ENCODE peak calls at places on chromosomes 1 and 21, in eight cellular contexts. One of them, this sample, is unnamed.

GRCh38 chr1:178941261-178941689 is 70.4 kb upstream of the ANGPTL1 start:
- DNase-seq in heart left ventricle: no peak
- DNase-seq in Peyer's patch: peak; percentile 41
- DNase-seq in breast epithelium: no peak
- DNase-seq in IMR-90: no peak
- DNase-seq in ovary: no peak
- DNase-seq in uterus: peak; percentile 27
- DNase-seq in sigmoid colon: no peak
- DNase-seq in this sample: no peak

GRCh38 chr1:3768811-3769390 is 3.6 kb upstream of the SMIM1 start:
- DNase-seq in heart left ventricle: no peak
- DNase-seq in Peyer's patch: no peak
- DNase-seq in breast epithelium: no peak
- DNase-seq in IMR-90: no peak
- DNase-seq in ovary: no peak
- DNase-seq in uterus: no peak
- DNase-seq in sigmoid colon: no peak
- DNase-seq in this sample: no peak

GRCh38 chr1:5566924-5567323 is 425.3 kb downstream of the NPHP4 start:
- DNase-seq in heart left ventricle: no peak
- DNase-seq in Peyer's patch: no peak
- DNase-seq in breast epithelium: no peak
- DNase-seq in IMR-90: no peak
- DNase-seq in ovary: no peak
- DNase-seq in uterus: no peak
- DNase-seq in sigmoid colon: no peak
- DNase-seq in this sample: no peak

GRCh38 chr21:45830720-45831366 is 150.7 kb upstream of the COL6A1 start:
- DNase-seq in heart left ventricle: no peak
- DNase-seq in Peyer's patch: no peak
- DNase-seq in breast epithelium: no peak
- DNase-seq in IMR-90: no peak
- DNase-seq in ovary: no peak
- DNase-seq in uterus: peak; percentile 51
- DNase-seq in sigmoid colon: no peak
- DNase-seq in this sample: no peak

GRCh38 chr1:37537378-37537777 is 16.7 kb downstream of the SNIP1 start:
- DNase-seq in heart left ventricle: no peak
- DNase-seq in Peyer's patch: no peak
- DNase-seq in breast epithelium: peak; percentile 76
- DNase-seq in IMR-90: peak; percentile 83
- DNase-seq in ovary: no peak
- DNase-seq in uterus: no peak
- DNase-seq in sigmoid colon: no peak
- DNase-seq in this sample: peak; percentile 16

GRCh38 chr21:45972716-45973474 is 8.7 kb upstream of the COL6A1 start:
- DNase-seq in heart left ventricle: peak; percentile 92
- DNase-seq in Peyer's patch: peak; percentile 62
- DNase-seq in breast epithelium: peak; percentile 51
- DNase-seq in IMR-90: peak; percentile 92
- DNase-seq in ovary: peak; percentile 95
- DNase-seq in uterus: peak; percentile 96
- DNase-seq in sigmoid colon: peak; percentile 93
- DNase-seq in this sample: peak; percentile 55

GRCh38 chr1:197948926-197949899 is 32.0 kb downstream of the LHX9 start:
- DNase-seq in heart left ventricle: no peak
- DNase-seq in Peyer's patch: no peak
- DNase-seq in breast epithelium: no peak
- DNase-seq in IMR-90: no peak
- DNase-seq in ovary: no peak
- DNase-seq in uterus: no peak
- DNase-seq in sigmoid colon: no peak
- DNase-seq in this sample: no peak

GRCh38 chr1:247854899-247855545 is 2.0 kb upstream of the TRIM58 start:
- DNase-seq in heart left ventricle: no peak
- DNase-seq in Peyer's patch: no peak
- DNase-seq in breast epithelium: no peak
- DNase-seq in IMR-90: no peak
- DNase-seq in ovary: no peak
- DNase-seq in uterus: no peak
- DNase-seq in sigmoid colon: no peak
- DNase-seq in this sample: no peak

GRCh38 chr1:202812176-202813026 is 1.6 kb downstream of the PCAT6 start:
- DNase-seq in heart left ventricle: no peak
- DNase-seq in Peyer's patch: peak; percentile 61
- DNase-seq in breast epithelium: peak; percentile 62
- DNase-seq in IMR-90: no peak
- DNase-seq in ovary: no peak
- DNase-seq in uterus: no peak
- DNase-seq in sigmoid colon: no peak
- DNase-seq in this sample: peak; percentile 11

GRCh38 chr1:71086331-71086730 is 5.5 kb upstream of the ZRANB2 start:
- DNase-seq in heart left ventricle: no peak
- DNase-seq in Peyer's patch: no peak
- DNase-seq in breast epithelium: no peak
- DNase-seq in IMR-90: peak; percentile 85
- DNase-seq in ovary: no peak
- DNase-seq in uterus: no peak
- DNase-seq in sigmoid colon: no peak
- DNase-seq in this sample: no peak

GRCh38 chr1:43270421-43271095 is 775 bp downstream of the TMEM125 start:
- DNase-seq in heart left ventricle: no peak
- DNase-seq in Peyer's patch: peak; percentile 91
- DNase-seq in breast epithelium: peak; percentile 83
- DNase-seq in IMR-90: no peak
- DNase-seq in ovary: peak; percentile 35
- DNase-seq in uterus: no peak
- DNase-seq in sigmoid colon: peak; percentile 50
- DNase-seq in this sample: peak; percentile 95

GRCh38 chr1:22286491-22286890 is 143.6 kb upstream of the WNT4 start:
- DNase-seq in heart left ventricle: no peak
- DNase-seq in Peyer's patch: peak; percentile 34
- DNase-seq in breast epithelium: peak; percentile 35
- DNase-seq in IMR-90: no peak
- DNase-seq in ovary: no peak
- DNase-seq in uterus: no peak
- DNase-seq in sigmoid colon: no peak
- DNase-seq in this sample: no peak

GRCh38 chr1:188514917-188515316 is 1686.2 kb downstream of the PLA2G4A start:
- DNase-seq in heart left ventricle: no peak
- DNase-seq in Peyer's patch: no peak
- DNase-seq in breast epithelium: no peak
- DNase-seq in IMR-90: no peak
- DNase-seq in ovary: no peak
- DNase-seq in uterus: no peak
- DNase-seq in sigmoid colon: no peak
- DNase-seq in this sample: no peak

GRCh38 chr1:220742520-220742919 is 5.6 kb upstream of the MTARC2 start:
- DNase-seq in heart left ventricle: no peak
- DNase-seq in Peyer's patch: no peak
- DNase-seq in breast epithelium: no peak
- DNase-seq in IMR-90: no peak
- DNase-seq in ovary: no peak
- DNase-seq in uterus: no peak
- DNase-seq in sigmoid colon: no peak
- DNase-seq in this sample: no peak

GRCh38 chr1:220747426-220748090 is 564 bp upstream of the MTARC2 start:
- DNase-seq in heart left ventricle: no peak
- DNase-seq in Peyer's patch: no peak
- DNase-seq in breast epithelium: no peak
- DNase-seq in IMR-90: no peak
- DNase-seq in ovary: no peak
- DNase-seq in uterus: no peak
- DNase-seq in sigmoid colon: no peak
- DNase-seq in this sample: no peak

GRCh38 chr1:220750126-220750525 is 2.0 kb downstream of the MTARC2 start:
- DNase-seq in heart left ventricle: peak; percentile 44
- DNase-seq in Peyer's patch: no peak
- DNase-seq in breast epithelium: no peak
- DNase-seq in IMR-90: no peak
- DNase-seq in ovary: no peak
- DNase-seq in uterus: no peak
- DNase-seq in sigmoid colon: no peak
- DNase-seq in this sample: no peak

GRCh38 chr1:220751130-220751529 is 3.0 kb downstream of the MTARC2 start:
- DNase-seq in heart left ventricle: no peak
- DNase-seq in Peyer's patch: peak; percentile 64
- DNase-seq in breast epithelium: no peak
- DNase-seq in IMR-90: no peak
- DNase-seq in ovary: no peak
- DNase-seq in uterus: no peak
- DNase-seq in sigmoid colon: no peak
- DNase-seq in this sample: peak; percentile 44

DNA sequence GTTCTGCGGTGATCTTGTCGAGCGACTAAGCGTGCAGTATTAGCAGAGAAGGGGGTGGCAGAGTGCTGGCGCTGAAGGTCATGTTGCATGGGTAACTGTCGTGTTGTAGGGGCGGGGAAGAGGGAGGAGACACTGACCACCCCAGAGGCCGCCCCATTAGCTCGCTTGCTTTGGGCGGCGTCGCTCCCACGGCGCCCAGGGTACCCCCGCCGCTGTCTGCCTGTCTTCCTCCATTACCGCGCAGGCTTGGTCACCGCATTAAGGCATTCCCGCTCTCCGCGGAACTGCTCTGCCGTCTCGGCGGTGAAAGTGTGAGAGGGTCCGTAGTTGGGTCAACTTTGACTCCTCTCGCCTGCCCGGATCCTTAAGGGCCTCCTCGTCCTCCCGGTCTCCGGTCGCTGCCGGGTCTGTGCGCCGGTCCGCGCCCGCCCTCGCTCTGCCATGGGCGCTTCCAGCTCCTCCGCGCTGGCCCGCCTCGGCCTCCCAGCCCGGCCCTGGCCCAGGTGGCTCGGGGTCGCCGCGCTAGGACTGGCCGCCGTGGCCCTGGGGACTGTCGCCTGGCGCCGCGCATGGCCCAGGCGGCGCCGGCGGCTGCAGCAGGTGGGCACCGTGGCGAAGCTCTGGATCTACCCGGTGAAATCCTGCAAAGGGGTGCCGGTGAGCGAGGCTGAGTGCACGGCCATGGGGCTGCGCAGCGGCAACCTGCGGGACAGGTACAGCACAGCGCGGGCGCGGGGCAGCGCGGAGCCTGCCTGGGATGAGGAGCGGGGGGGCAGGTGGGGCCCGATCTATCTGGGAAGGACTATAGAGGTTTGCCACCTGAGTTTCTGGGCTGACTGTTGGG is at the start of gene MTARC2:
- DNase-seq in heart left ventricle: peak; percentile 89
- DNase-seq in Peyer's patch: peak; percentile 86
- DNase-seq in breast epithelium: peak; percentile 71
- DNase-seq in IMR-90: peak; percentile 49
- DNase-seq in ovary: peak; percentile 67
- DNase-seq in uterus: peak; percentile 61
- DNase-seq in sigmoid colon: peak; percentile 92
- DNase-seq in this sample: peak; percentile 92
- TF ChIP-seq POLR2A in heart left ventricle: peak; percentile 94
- TF ChIP-seq POLR2A in Peyer's patch: peak; percentile 76
- TF ChIP-seq POLR2A in breast epithelium: peak; percentile 41
- TF ChIP-seq POLR2A in IMR-90: no peak
- TF ChIP-seq POLR2A in ovary: peak; percentile 57
- TF ChIP-seq POLR2A in uterus: peak; percentile 67
- TF ChIP-seq POLR2A in sigmoid colon: peak; percentile 70
- TF ChIP-seq POLR2A in this sample: peak; percentile 82

DNA sequence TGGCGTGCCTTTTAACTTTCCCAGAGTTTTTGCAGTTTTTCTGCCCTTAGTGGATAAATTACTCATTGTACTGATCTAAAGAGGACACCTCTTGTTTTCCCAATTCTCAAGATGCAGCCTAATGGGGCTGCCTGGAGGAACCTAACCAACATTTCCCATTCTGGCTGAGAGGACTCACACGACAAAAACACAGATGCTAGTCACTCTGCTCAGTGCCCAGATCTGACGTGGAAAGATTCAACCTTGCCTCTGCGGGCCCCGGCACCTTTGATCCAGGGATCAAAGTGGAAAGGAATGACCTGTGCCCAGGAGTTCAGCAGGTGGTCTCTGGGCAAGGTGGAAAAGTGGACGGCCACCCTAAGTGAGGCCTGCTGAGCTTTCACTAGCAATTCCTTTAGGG is 162.4 kb upstream of the FMN2 start:
- DNase-seq in heart left ventricle: no peak
- DNase-seq in Peyer's patch: no peak
- DNase-seq in breast epithelium: no peak
- DNase-seq in IMR-90: no peak
- DNase-seq in ovary: no peak
- DNase-seq in uterus: no peak
- DNase-seq in sigmoid colon: no peak
- DNase-seq in this sample: no peak
- H3K36me3 ChIP-seq in heart left ventricle: no peaks in the 10 kb centered on the region
- H3K36me3 ChIP-seq in Peyer's patch: no peaks in the 10 kb centered on the region
- H3K36me3 ChIP-seq in breast epithelium: no peaks in the 10 kb centered on the region
- H3K36me3 ChIP-seq in IMR-90: no peaks in the 10 kb centered on the region
- H3K36me3 ChIP-seq in ovary: no peaks in the 10 kb centered on the region
- H3K36me3 ChIP-seq in uterus: no peaks in the 10 kb centered on the region
- H3K36me3 ChIP-seq in sigmoid colon: no peaks in the 10 kb centered on the region
- H3K36me3 ChIP-seq in this sample: no peaks in the 10 kb centered on the region

GRCh38 chr1:194233069-194233468 is 1046.7 kb upstream of the B3GALT2 start:
- DNase-seq in heart left ventricle: no peak
- DNase-seq in Peyer's patch: no peak
- DNase-seq in breast epithelium: no peak
- DNase-seq in IMR-90: peak; percentile 19
- DNase-seq in ovary: no peak
- DNase-seq in uterus: no peak
- DNase-seq in sigmoid colon: no peak
- DNase-seq in this sample: no peak
- H3K4me3 ChIP-seq in heart left ventricle: no peak overlapping the region
- H3K4me3 ChIP-seq in Peyer's patch: no peak overlapping the region
- H3K4me3 ChIP-seq in breast epithelium: no peak overlapping the region
- H3K4me3 ChIP-seq in IMR-90: no peak overlapping the region
- H3K4me3 ChIP-seq in ovary: no peak overlapping the region
- H3K4me3 ChIP-seq in uterus: no peak overlapping the region
- H3K4me3 ChIP-seq in sigmoid colon: no peak overlapping the region
- H3K4me3 ChIP-seq in this sample: no peak overlapping the region

GRCh38 chr1:30748699-30749401 is 8.7 kb downstream of the LAPTM5 start:
- DNase-seq in heart left ventricle: no peak
- DNase-seq in Peyer's patch: no peak
- DNase-seq in breast epithelium: no peak
- DNase-seq in IMR-90: no peak
- DNase-seq in ovary: no peak
- DNase-seq in uterus: no peak
- DNase-seq in sigmoid colon: no peak
- DNase-seq in this sample: no peak

GRCh38 chr1:30751830-30752650 is 5.5 kb downstream of the LAPTM5 start:
- DNase-seq in heart left ventricle: no peak
- DNase-seq in Peyer's patch: no peak
- DNase-seq in breast epithelium: no peak
- DNase-seq in IMR-90: no peak
- DNase-seq in ovary: no peak
- DNase-seq in uterus: no peak
- DNase-seq in sigmoid colon: no peak
- DNase-seq in this sample: no peak

GRCh38 chr1:30749691-30750583 is 7.6 kb downstream of the LAPTM5 start:
- DNase-seq in heart left ventricle: no peak
- DNase-seq in Peyer's patch: peak; percentile 92
- DNase-seq in breast epithelium: no peak
- DNase-seq in IMR-90: no peak
- DNase-seq in ovary: no peak
- DNase-seq in uterus: no peak
- DNase-seq in sigmoid colon: no peak
- DNase-seq in this sample: no peak

GRCh38 chr1:30752651-30752908 is 5.0 kb downstream of the LAPTM5 start:
- DNase-seq in heart left ventricle: no peak
- DNase-seq in Peyer's patch: no peak
- DNase-seq in breast epithelium: no peak
- DNase-seq in IMR-90: no peak
- DNase-seq in ovary: no peak
- DNase-seq in uterus: no peak
- DNase-seq in sigmoid colon: no peak
- DNase-seq in this sample: no peak

GRCh38 chr1:30750751-30751291 is 6.8 kb downstream of the LAPTM5 start:
- DNase-seq in heart left ventricle: no peak
- DNase-seq in Peyer's patch: peak; percentile 92
- DNase-seq in breast epithelium: no peak
- DNase-seq in IMR-90: no peak
- DNase-seq in ovary: no peak
- DNase-seq in uterus: no peak
- DNase-seq in sigmoid colon: no peak
- DNase-seq in this sample: no peak
- TF ChIP-seq POLR2A in heart left ventricle: no peak
- TF ChIP-seq POLR2A in Peyer's patch: no peak
- TF ChIP-seq POLR2A in breast epithelium: no peak
- TF ChIP-seq POLR2A in IMR-90: no peak
- TF ChIP-seq POLR2A in ovary: no peak
- TF ChIP-seq POLR2A in uterus: no peak
- TF ChIP-seq POLR2A in sigmoid colon: no peak
- TF ChIP-seq POLR2A in this sample: no peak

This sample was measured in body of pancreas.